ENCODE peak calls at places on chromosomes 2 and 18, in five cellular contexts. One of them, this sample, is unnamed.

GRCh38 chr2:231666171-231667095 is 41.9 kb upstream of the PTMA start:
- DNase-seq in A549: peak
- DNase-seq in cardiac muscle cell: peak
- DNase-seq in GM23338: peak
- DNase-seq in nephron progenitor cell: peak
- DNase-seq in this sample: peak

GRCh38 chr2:59463401-59463800 is 1090.1 kb downstream of the BCL11A start:
- DNase-seq in A549: no peak
- DNase-seq in cardiac muscle cell: no peak
- DNase-seq in GM23338: peak
- DNase-seq in nephron progenitor cell: peak
- DNase-seq in this sample: no peak

GRCh38 chr2:54013996-54014395 is 43.2 kb upstream of the PSME4 start:
- DNase-seq in A549: no peak
- DNase-seq in cardiac muscle cell: no peak
- DNase-seq in GM23338: no peak
- DNase-seq in nephron progenitor cell: no peak
- DNase-seq in this sample: no peak

GRCh38 chr18:36308711-36309435 is 11.4 kb downstream of the FHOD3 start:
- DNase-seq in A549: no peak
- DNase-seq in cardiac muscle cell: no peak
- DNase-seq in GM23338: no peak
- DNase-seq in nephron progenitor cell: no peak
- DNase-seq in this sample: no peak

GRCh38 chr2:102206666-102207341 is 20.0 kb downstream of the IL1RL2 start:
- DNase-seq in A549: no peak
- DNase-seq in cardiac muscle cell: no peak
- DNase-seq in GM23338: peak
- DNase-seq in nephron progenitor cell: no peak
- DNase-seq in this sample: no peak

GRCh38 chr2:34012728-34013302 is 413.7 kb upstream of the FAM98A start:
- DNase-seq in A549: peak
- DNase-seq in cardiac muscle cell: peak
- DNase-seq in GM23338: peak
- DNase-seq in nephron progenitor cell: peak
- DNase-seq in this sample: peak

GRCh38 chr2:290090-290722 is 2.3 kb upstream of the ALKAL2 start:
- DNase-seq in A549: peak
- DNase-seq in cardiac muscle cell: peak
- DNase-seq in GM23338: peak
- DNase-seq in nephron progenitor cell: peak
- DNase-seq in this sample: peak

GRCh38 chr2:206800501-206801416 is 35.4 kb downstream of the FASTKD2 start:
- DNase-seq in A549: peak
- DNase-seq in cardiac muscle cell: peak
- DNase-seq in GM23338: peak
- DNase-seq in nephron progenitor cell: peak
- DNase-seq in this sample: peak

GRCh38 chr2:200356794-200357472 is 50.4 kb downstream of the SPATS2L start:
- DNase-seq in A549: no peak
- DNase-seq in cardiac muscle cell: peak
- DNase-seq in GM23338: peak
- DNase-seq in nephron progenitor cell: no peak
- DNase-seq in this sample: no peak

GRCh38 chr2:120736202-120736954 is 710 bp downstream of the GLI2 start:
- DNase-seq in A549: peak
- DNase-seq in cardiac muscle cell: no peak
- DNase-seq in GM23338: peak
- DNase-seq in nephron progenitor cell: peak
- DNase-seq in this sample: no peak

GRCh38 chr18:24875286-24875685 is 414.8 kb downstream of the HRH4 start:
- DNase-seq in A549: no peak
- DNase-seq in cardiac muscle cell: no peak
- DNase-seq in GM23338: no peak
- DNase-seq in nephron progenitor cell: no peak
- DNase-seq in this sample: no peak

GRCh38 chr2:173751245-173751975 is 213.8 kb downstream of the SP3 start:
- DNase-seq in A549: no peak
- DNase-seq in cardiac muscle cell: no peak
- DNase-seq in GM23338: peak
- DNase-seq in nephron progenitor cell: no peak
- DNase-seq in this sample: no peak

GRCh38 chr18:64799378-64799777 is 650.5 kb upstream of the LINC00305 start:
- DNase-seq in A549: no peak
- DNase-seq in cardiac muscle cell: no peak
- DNase-seq in GM23338: no peak
- DNase-seq in nephron progenitor cell: no peak
- DNase-seq in this sample: no peak

GRCh38 chr2:55157474-55157884 is 74.6 kb downstream of the CLHC1 start:
- DNase-seq in A549: no peak
- DNase-seq in cardiac muscle cell: no peak
- DNase-seq in GM23338: no peak
- DNase-seq in nephron progenitor cell: no peak
- DNase-seq in this sample: no peak

GRCh38 chr18:46449033-46449432 is 208.0 kb downstream of the LOXHD1 start:
- DNase-seq in A549: no peak
- DNase-seq in cardiac muscle cell: no peak
- DNase-seq in GM23338: no peak
- DNase-seq in nephron progenitor cell: no peak
- DNase-seq in this sample: no peak

GRCh38 chr18:7393080-7393479 is 162.2 kb downstream of the LRRC30 start:
- DNase-seq in A549: no peak
- DNase-seq in cardiac muscle cell: no peak
- DNase-seq in GM23338: no peak
- DNase-seq in nephron progenitor cell: no peak
- DNase-seq in this sample: no peak

GRCh38 chr2:28406276-28407096 is 13.8 kb downstream of the FOSL2 start:
- DNase-seq in A549: no peak
- DNase-seq in cardiac muscle cell: peak
- DNase-seq in GM23338: no peak
- DNase-seq in nephron progenitor cell: no peak
- DNase-seq in this sample: no peak

GRCh38 chr18:28039078-28039477 is 137.9 kb downstream of the CDH2 start:
- DNase-seq in A549: no peak
- DNase-seq in cardiac muscle cell: peak
- DNase-seq in GM23338: no peak
- DNase-seq in nephron progenitor cell: no peak
- DNase-seq in this sample: no peak

GRCh38 chr18:3889803-3890202 is 439.8 kb downstream of the TGIF1 start:
- DNase-seq in A549: no peak
- DNase-seq in cardiac muscle cell: peak
- DNase-seq in GM23338: no peak
- DNase-seq in nephron progenitor cell: no peak
- DNase-seq in this sample: no peak

GRCh38 chr2:106030287-106031268 is 163.5 kb downstream of the UXS1 start:
- DNase-seq in A549: no peak
- DNase-seq in cardiac muscle cell: peak
- DNase-seq in GM23338: no peak
- DNase-seq in nephron progenitor cell: no peak
- DNase-seq in this sample: peak

GRCh38 chr2:25808006-25808383 is 70.3 kb downstream of the ASXL2 start:
- DNase-seq in A549: no peak
- DNase-seq in cardiac muscle cell: no peak
- DNase-seq in GM23338: no peak
- DNase-seq in nephron progenitor cell: no peak
- DNase-seq in this sample: no peak

GRCh38 chr2:236164983-236165301 is 3.2 kb downstream of the GBX2 start:
- DNase-seq in A549: no peak
- DNase-seq in cardiac muscle cell: no peak
- DNase-seq in GM23338: no peak
- DNase-seq in nephron progenitor cell: no peak
- DNase-seq in this sample: peak

GRCh38 chr2:37647941-37648315 is 23.5 kb downstream of the CDC42EP3 start:
- DNase-seq in A549: no peak
- DNase-seq in cardiac muscle cell: peak
- DNase-seq in GM23338: no peak
- DNase-seq in nephron progenitor cell: no peak
- DNase-seq in this sample: no peak

GRCh38 chr18:57816208-57816999 is 13.3 kb upstream of the ATP8B1 start:
- DNase-seq in A549: no peak
- DNase-seq in cardiac muscle cell: no peak
- DNase-seq in GM23338: no peak
- DNase-seq in nephron progenitor cell: no peak
- DNase-seq in this sample: no peak

GRCh38 chr2:158723921-158724802 is 71.0 kb upstream of the DAPL1 start:
- DNase-seq in A549: peak
- DNase-seq in cardiac muscle cell: no peak
- DNase-seq in GM23338: peak
- DNase-seq in nephron progenitor cell: no peak
- DNase-seq in this sample: no peak

GRCh38 chr18:5066380-5066977 is 130.6 kb downstream of the AKAIN1 start:
- DNase-seq in A549: no peak
- DNase-seq in cardiac muscle cell: no peak
- DNase-seq in GM23338: peak
- DNase-seq in nephron progenitor cell: no peak
- DNase-seq in this sample: no peak

GRCh38 chr2:225797394-225797793 is 397.9 kb downstream of the NYAP2 start:
- DNase-seq in A549: no peak
- DNase-seq in cardiac muscle cell: peak
- DNase-seq in GM23338: no peak
- DNase-seq in nephron progenitor cell: no peak
- DNase-seq in this sample: no peak
- TF ChIP-seq CTCF in A549: no peak
- TF ChIP-seq CTCF in cardiac muscle cell: peak
- TF ChIP-seq CTCF in GM23338: peak
- TF ChIP-seq CTCF in nephron progenitor cell: no peak
- TF ChIP-seq CTCF in this sample: no peak

GRCh38 chr2:219104107-219105050 is 43.7 kb upstream of the IHH start:
- DNase-seq in A549: peak
- DNase-seq in cardiac muscle cell: peak
- DNase-seq in GM23338: peak
- DNase-seq in nephron progenitor cell: no peak
- DNase-seq in this sample: peak
- TF ChIP-seq CTCF in A549: peak
- TF ChIP-seq CTCF in cardiac muscle cell: peak
- TF ChIP-seq CTCF in GM23338: peak
- TF ChIP-seq CTCF in nephron progenitor cell: peak
- TF ChIP-seq CTCF in this sample: peak

DNA sequence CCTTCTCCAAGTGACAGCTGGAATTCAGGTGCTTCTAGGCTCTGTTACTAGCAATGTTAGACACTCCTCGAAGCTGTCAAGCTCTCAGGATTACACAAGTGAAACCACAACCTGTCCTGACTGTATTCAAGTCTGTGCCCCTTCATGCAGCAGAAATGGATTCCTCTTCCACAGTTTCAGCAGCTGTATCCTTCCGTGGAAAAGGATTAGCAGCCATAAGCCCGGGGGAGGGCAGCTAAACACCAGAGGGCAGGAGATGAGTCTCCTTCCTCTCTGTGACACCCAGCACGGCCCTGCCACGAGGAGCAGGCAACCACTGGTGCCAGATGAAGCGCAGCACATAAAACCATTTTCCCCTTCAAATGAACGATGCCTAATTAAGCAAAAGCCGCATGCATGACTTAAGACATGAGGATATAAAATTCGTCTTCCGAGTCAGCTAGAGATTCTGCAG is 1.2 kb downstream of the ST3GAL5 start:
- DNase-seq in A549: peak
- DNase-seq in cardiac muscle cell: peak
- DNase-seq in GM23338: no peak
- DNase-seq in nephron progenitor cell: peak
- DNase-seq in this sample: peak
- TF ChIP-seq CTCF in A549: peak
- TF ChIP-seq CTCF in cardiac muscle cell: peak
- TF ChIP-seq CTCF in GM23338: no peak
- TF ChIP-seq CTCF in nephron progenitor cell: no peak
- TF ChIP-seq CTCF in this sample: peak

DNA sequence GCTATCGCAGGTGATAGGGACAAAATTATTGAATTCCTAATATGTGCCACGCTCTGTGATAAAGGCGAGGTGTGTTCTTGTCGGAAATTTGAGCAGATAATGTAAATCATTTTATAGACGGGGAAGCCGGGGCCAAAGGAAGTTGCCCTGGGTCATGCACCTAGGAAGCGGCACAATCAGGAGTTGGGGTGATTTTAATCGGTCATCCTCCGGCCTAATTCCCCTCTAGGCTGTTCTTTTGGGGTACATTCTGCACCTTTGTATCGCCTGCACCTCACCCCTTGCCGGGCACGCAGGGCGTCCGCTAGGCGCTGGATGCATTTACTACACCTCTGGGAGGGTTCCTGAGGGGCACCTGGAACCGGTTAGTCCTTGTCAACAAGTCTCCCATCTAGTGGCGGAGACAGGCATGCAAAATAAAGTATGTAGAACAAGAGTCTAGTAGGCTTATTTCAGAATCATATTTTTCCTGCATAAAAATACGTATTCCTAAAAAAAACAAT is 605 bp upstream of the TEX261 start:
- DNase-seq in A549: peak
- DNase-seq in cardiac muscle cell: peak
- DNase-seq in GM23338: peak
- DNase-seq in nephron progenitor cell: peak
- DNase-seq in this sample: peak
- TF ChIP-seq CTCF in A549: peak
- TF ChIP-seq CTCF in cardiac muscle cell: peak
- TF ChIP-seq CTCF in GM23338: peak
- TF ChIP-seq CTCF in nephron progenitor cell: no peak
- TF ChIP-seq CTCF in this sample: no peak

DNA sequence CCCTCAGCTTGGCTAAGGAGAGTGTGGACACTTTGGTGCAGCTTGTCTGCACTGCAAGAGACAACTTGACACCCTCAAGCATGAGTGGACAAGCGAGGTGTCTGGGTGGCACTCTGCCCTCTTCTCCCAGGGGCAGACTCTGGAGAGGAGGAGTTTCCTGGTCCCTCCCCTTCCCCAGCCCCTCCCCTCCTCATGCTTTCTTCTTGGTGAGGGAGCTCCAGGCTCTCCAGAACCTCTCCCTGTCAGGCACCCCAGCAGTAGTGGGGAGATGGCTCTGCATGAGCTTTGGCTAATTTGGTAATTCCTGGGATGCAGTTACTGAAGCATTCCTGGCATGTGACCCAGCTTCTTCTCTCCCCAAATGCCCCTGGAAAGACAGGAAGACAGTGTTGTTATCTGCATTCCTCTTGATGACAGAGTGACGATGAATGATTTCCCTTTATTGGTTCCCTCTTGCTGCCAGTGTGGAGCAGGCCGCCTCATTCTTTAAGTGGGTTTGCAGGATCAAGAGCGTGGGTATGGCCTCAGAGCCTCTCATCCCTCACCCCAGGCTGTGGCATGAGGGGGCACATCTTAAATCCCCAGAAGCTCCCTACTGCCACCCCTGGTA is 89.2 kb downstream of the STPG4 start:
- DNase-seq in A549: no peak
- DNase-seq in cardiac muscle cell: peak
- DNase-seq in GM23338: peak
- DNase-seq in nephron progenitor cell: no peak
- DNase-seq in this sample: no peak
- TF ChIP-seq CTCF in A549: no peak
- TF ChIP-seq CTCF in cardiac muscle cell: no peak
- TF ChIP-seq CTCF in GM23338: no peak
- TF ChIP-seq CTCF in nephron progenitor cell: no peak
- TF ChIP-seq CTCF in this sample: no peak